ENCODE peak calls at places on chromosomes 6 and 20, in nine cellular contexts. Z, F, X, M, S, P, T, I and K are unnamed samples.
A peak's percentile ranks its signal among the peaks of the same experiment; 100 is the strongest.

GRCh38 chr6:55395836-55396235 is 68.6 kb downstream of the GFRAL start:
- DNase-seq in P (peak; percentile 83), I (no peak), M (no peak), S (no peak), F (no peak), Z (no peak), X (no peak), T (no peak), K (no peak)

GRCh38 chr20:31857861-31858835 is 12.2 kb downstream of the DUSP15 start:
- DNase-seq in S (no peak), P (no peak), M (no peak), Z (no peak), F (no peak), X (no peak), T (no peak), I (no peak), K (no peak)

GRCh38 chr20:39885975-39886649 is 802.9 kb downstream of the MAFB start:
- DNase-seq in F (peak; percentile 69), P (peak; percentile 77), M (no peak), Z (peak; percentile 51), S (peak; percentile 81), X (no peak), I (peak; percentile 90), T (peak; percentile 88), K (peak; percentile 94)

GRCh38 chr6:146191166-146191565 is 162.3 kb downstream of the GRM1 start:
- DNase-seq in S (no peak), P (no peak), T (no peak), I (no peak), X (no peak), M (no peak), Z (no peak), F (no peak), K (no peak)

GRCh38 chr6:34152042-34152524 is 6.2 kb upstream of the GRM4 start:
- DNase-seq in M (no peak), T (no peak), X (no peak), I (no peak), F (no peak), Z (no peak), P (no peak), S (no peak), K (no peak)

GRCh38 chr6:109772961-109773431 is 81.9 kb downstream of the FIG4 start:
- DNase-seq in P (peak; percentile 48), X (no peak), S (no peak), M (no peak), Z (peak; percentile 62), I (peak; percentile 80), F (no peak), T (peak; percentile 53), K (peak; percentile 81)

GRCh38 chr20:50569864-50570836 is 60.0 kb downstream of the PTPN1 start:
- DNase-seq in I (peak; percentile 58), T (peak; percentile 60), S (no peak), P (peak; percentile 59), Z (no peak), M (peak; percentile 61), X (no peak), F (peak; percentile 60), K (no peak)

GRCh38 chr6:32154514-32155161 is 697 bp downstream of the PPT2 start:
- DNase-seq in M (no peak), X (peak; percentile 76), I (peak; percentile 60), P (peak; percentile 78), Z (peak; percentile 21), T (peak; percentile 66), S (peak; percentile 90), F (peak; percentile 72), K (peak; percentile 58)

GRCh38 chr6:47207261-47207660 is 102.4 kb downstream of the TNFRSF21 start:
- DNase-seq in P (peak; percentile 41), T (no peak), I (no peak), S (no peak), M (no peak), X (no peak), F (no peak), Z (no peak), K (no peak)

GRCh38 chr6:18151801-18152200 is 3.1 kb downstream of the TPMT start:
- DNase-seq in F (no peak), P (no peak), M (no peak), S (no peak), Z (no peak), T (no peak), X (no peak), I (no peak), K (no peak)

GRCh38 chr6:18155273-18155863 is at the start of gene KDM1B:
- DNase-seq in M (no peak), Z (no peak), T (peak; percentile 98), S (peak; percentile 99), X (no peak), I (peak; percentile 97), F (peak; percentile 99), P (peak; percentile 99), K (peak; percentile 98)

GRCh38 chr6:18153311-18153703 is 1.6 kb downstream of the TPMT start:
- DNase-seq in F (no peak), I (no peak), X (no peak), M (no peak), P (no peak), T (no peak), Z (no peak), S (no peak), K (no peak)

GRCh38 chr6:18154507-18155272 is at the start of gene TPMT:
- DNase-seq in M (peak; percentile 99), T (no peak), Z (peak; percentile 99), P (no peak), S (peak; percentile 40), F (no peak), X (peak; percentile 99), I (no peak), K (no peak)

DNA sequence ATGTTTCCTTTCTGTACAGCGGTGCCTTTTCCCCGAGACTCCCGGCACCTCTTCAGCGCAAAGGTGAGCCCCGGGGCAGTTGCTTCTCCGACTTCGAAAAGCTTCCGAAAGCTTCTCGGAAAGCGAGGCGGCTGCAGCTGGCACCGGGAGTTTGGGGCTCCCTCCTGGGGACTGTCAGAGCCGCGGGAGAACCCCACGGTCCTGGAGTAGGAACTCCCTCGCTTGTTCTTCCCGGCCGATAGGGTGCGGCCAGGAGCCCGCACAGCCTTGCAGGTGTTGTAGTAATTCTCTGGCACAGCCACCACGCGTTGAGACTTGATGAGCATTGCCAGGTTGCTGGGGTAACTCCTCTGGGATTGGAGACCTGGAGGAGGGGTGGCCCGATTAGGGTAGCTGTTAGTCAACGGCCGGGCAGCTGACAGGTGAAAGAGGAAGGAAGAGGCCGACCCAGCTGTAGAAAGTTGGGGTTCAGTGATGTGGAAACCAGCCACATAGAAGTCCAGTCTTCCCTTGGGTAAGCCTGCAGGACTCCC is 708 bp downstream of the KDM1B start:
- DNase-seq in X (no peak), T (peak; percentile 37), I (peak; percentile 50), M (peak; percentile 77), F (peak; percentile 22), Z (peak; percentile 42), S (peak; percentile 85), P (peak; percentile 39), K (peak; percentile 18)
- TF ChIP-seq CTCF in X (no peak), T (peak; percentile 35), I (peak; percentile 22), M (no peak), F (peak; percentile 28), Z (no peak), S (peak; percentile 31), P (peak; percentile 38), K (peak; percentile 40)

GRCh38 chr20:24585796-24586522 is 116.5 kb downstream of the SYNDIG1 start:
- DNase-seq in Z (no peak), S (no peak), P (no peak), M (no peak), X (no peak), T (no peak), I (no peak), F (no peak), K (no peak)

GRCh38 chr20:24582373-24583168 is 113.1 kb downstream of the SYNDIG1 start:
- DNase-seq in X (no peak), F (no peak), M (no peak), I (no peak), T (no peak), S (no peak), P (no peak), Z (no peak), K (no peak)

GRCh38 chr20:24584538-24585356 is 115.3 kb downstream of the SYNDIG1 start:
- DNase-seq in F (peak; percentile 40), P (peak; percentile 1), M (no peak), S (no peak), T (peak; percentile 51), X (no peak), I (peak; percentile 47), Z (no peak), K (peak; percentile 54)

GRCh38 chr20:24583169-24583792 is 113.9 kb downstream of the SYNDIG1 start:
- DNase-seq in P (no peak), I (no peak), X (no peak), F (no peak), Z (no peak), S (no peak), T (no peak), M (no peak), K (no peak)

GRCh38 chr20:24584078-24584477 is 114.6 kb downstream of the SYNDIG1 start:
- DNase-seq in X (no peak), I (no peak), F (no peak), S (no peak), Z (no peak), P (no peak), T (no peak), M (no peak), K (no peak)
- H3K4me3 ChIP-seq in X (no peak overlapping the region), I (no peak overlapping the region), F (no peak overlapping the region), S (no peak overlapping the region), Z (no peak overlapping the region), P (no peak overlapping the region), T (no peak overlapping the region), M (no peak overlapping the region), K (no peak overlapping the region)

GRCh38 chr6:22956029-22956715 is 386.8 kb downstream of the HDGFL1 start:
- DNase-seq in I (no peak), S (peak; percentile 24), M (no peak), F (no peak), T (no peak), P (no peak), X (no peak), Z (no peak), K (no peak)
- TF ChIP-seq CTCF in I (no peak), S (peak; percentile 17), M (no peak), F (no peak), T (no peak), P (no peak), X (no peak), Z (no peak), K (no peak)

GRCh38 chr20:56554869-56555268 is 21.8 kb downstream of the FAM209B start:
- DNase-seq in P (peak; percentile 97), Z (no peak), T (peak; percentile 96), F (peak; percentile 95), M (no peak), S (peak; percentile 75), X (no peak), I (peak; percentile 98), K (peak; percentile 98)
- H3K4me3 ChIP-seq in P (no peak overlapping the region), Z (no peak overlapping the region), T (no peak overlapping the region), F (no peak overlapping the region), M (no peak overlapping the region), S (no peak overlapping the region), X (no peak overlapping the region), I (no peak overlapping the region), K (no peak overlapping the region)

GRCh38 chr6:80316655-80317332 is 210.3 kb downstream of the BCKDHB start:
- DNase-seq in M (no peak), S (no peak), P (no peak), Z (no peak), T (no peak), I (peak; percentile 5), F (no peak), X (no peak), K (peak; percentile 57)
- TF ChIP-seq CTCF in M (no peak), S (no peak), P (peak; percentile 21), Z (no peak), T (peak; percentile 11), I (no peak), F (peak; percentile 26), X (no peak), K (peak; percentile 63)

GRCh38 chr6:169250660-169251059 is 3.0 kb downstream of the THBS2 start:
- DNase-seq in I (peak; percentile 91), P (peak; percentile 78), F (peak; percentile 88), X (no peak), S (no peak), M (peak; percentile 82), Z (no peak), T (peak; percentile 94), K (peak; percentile 88)
- H3K4me3 ChIP-seq in I (peak overlapping the region; percentile 75), P (peak overlapping the region; percentile 63), F (peak overlapping the region; percentile 75), X (no peak overlapping the region), S (no peak overlapping the region), M (peak overlapping the region; percentile 82), Z (peak overlapping the region; percentile 58), T (peak overlapping the region; percentile 66), K (peak overlapping the region; percentile 95)